ENCODE peak calls at places on chromosomes 6 and 20, in four cellular contexts. O is H9, T is mesenchymal stem cell, J is H1. C is an unnamed sample.

GRCh38 chr6:66865771-66866170 is 1158.7 kb upstream of the EYS start:
- DNase-seq in O (no peak), T (no peak), J (no peak), C (no peak)

GRCh38 chr6:158642097-158642601 is 2.4 kb downstream of the DYNLT1 start:
- DNase-seq in J (no peak), O (no peak), T (peak), C (peak)

GRCh38 chr6:126335210-126335609 is 4.7 kb upstream of the CENPW start:
- DNase-seq in J (no peak), T (no peak), O (no peak), C (no peak)

GRCh38 chr6:112409311-112409710 is 62.2 kb downstream of the RFPL4B start:
- DNase-seq in J (no peak), T (no peak), O (no peak), C (peak)

GRCh38 chr6:90227165-90227564 is 69.5 kb downstream of the BACH2 start:
- DNase-seq in O (no peak), J (no peak), T (no peak), C (no peak)

GRCh38 chr6:31701666-31702420 is 1.3 kb downstream of the ABHD16A start:
- DNase-seq in T (peak), O (no peak), J (no peak), C (peak)

GRCh38 chr6:68760941-68761676 is 126.0 kb downstream of the ADGRB3 start:
- DNase-seq in J (no peak), O (no peak), T (no peak), C (no peak)

GRCh38 chr20:57767456-57767855 is 57.6 kb upstream of the PMEPA1 start:
- DNase-seq in O (no peak), T (no peak), J (no peak), C (no peak)

GRCh38 chr6:119575721-119576120 is 226.2 kb upstream of the MAN1A1 start:
- DNase-seq in J (no peak), T (peak), O (no peak), C (peak)

GRCh38 chr6:31730631-31731086 is 1.6 kb upstream of the DDAH2 start:
- DNase-seq in O (peak), T (no peak), J (no peak), C (no peak)

GRCh38 chr6:144013486-144013909 is 5.4 kb upstream of the PLAGL1 start:
- DNase-seq in O (peak), J (no peak), T (peak), C (peak)

DNA sequence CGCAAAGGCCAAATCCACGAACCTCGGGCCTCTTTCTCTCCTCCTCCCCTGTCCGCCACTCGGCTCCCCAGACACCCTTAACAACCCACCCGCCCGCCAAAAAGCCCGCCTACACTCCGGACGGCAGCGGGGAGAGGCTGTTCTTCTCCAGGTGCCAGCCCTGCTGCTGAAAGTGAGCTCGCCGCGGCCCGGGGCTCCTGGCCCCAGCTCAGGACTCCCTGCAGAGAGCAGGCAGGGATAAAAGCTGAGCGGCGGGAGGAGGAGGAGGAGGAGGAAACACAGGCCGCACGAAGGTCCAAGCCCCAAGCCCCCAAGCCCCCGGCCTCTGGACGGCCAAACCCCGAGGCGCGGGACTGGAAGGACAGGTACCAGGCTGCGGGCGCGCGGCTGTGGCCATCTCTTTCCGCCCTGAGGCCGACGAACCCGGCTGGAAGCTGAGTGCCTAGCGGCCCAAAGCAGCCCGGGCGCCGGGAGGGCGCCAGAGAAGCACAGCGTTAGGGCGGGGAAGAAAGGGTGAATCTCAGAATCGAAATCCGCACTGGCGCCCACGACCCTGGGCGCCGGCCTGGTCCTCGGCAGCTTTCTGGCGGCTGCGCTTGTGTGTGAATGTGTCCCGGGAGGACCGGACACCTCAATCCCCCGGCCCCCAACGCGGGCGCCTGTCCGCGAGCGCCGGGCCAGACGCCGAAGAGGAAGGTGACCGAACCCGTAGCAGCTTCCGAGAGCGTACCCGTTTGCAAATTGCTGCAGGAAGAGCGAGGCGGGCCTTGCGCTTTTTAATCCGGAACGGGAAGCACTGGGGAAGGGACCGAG is 3.2 kb downstream of the NRN1 start:
- DNase-seq in J (no peak), O (peak), T (no peak), C (no peak)
- H2AFZ ChIP-seq in J (peak), O (no peak), T (no peak), C (peak)

DNA sequence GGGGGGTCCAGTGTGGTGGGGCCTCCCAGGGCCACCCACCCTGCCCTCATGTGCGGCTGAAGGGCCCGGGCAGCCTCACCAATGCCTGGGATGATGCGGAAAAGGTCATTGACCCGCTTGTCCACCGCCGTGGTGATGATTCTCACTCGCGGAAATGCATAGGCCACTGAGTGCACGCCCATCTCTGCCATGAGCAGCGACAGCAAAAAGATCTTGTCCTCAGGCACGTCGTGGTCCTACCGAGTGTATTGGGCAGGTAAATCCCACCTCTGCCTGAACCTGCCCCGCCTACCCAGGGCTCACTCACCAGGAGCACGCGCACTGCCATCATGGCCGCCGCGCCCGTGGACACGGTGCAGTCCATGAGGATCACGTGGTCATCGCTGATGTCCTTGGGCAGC is 16.1 kb downstream of the UCKL1 start:
- DNase-seq in O (peak), T (no peak), J (no peak), C (no peak)
- H3K23ac ChIP-seq in O (no peak), T (no peak), J (no peak), C (no peak)

DNA sequence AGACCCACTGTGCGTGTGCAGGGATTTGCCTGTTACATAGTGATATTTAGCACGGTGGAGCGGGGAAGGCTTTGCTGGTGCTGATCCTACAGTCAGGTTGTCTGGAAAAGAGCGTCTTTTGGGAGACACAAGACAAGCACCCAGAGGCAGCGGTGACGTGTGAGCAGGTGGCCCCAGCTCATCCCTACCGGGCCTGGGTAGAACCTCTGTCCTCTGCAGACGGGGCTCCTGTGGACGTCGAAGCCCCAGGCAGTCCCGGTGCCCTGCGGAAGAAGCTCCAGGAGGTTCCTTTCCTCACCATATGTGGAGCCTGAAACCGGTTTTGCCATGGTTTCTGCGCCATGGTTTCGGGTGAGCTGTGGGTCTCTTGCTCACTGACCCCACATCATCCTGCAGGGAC is 68.9 kb upstream of the AFDN start:
- DNase-seq in J (no peak), T (no peak), O (no peak), C (no peak)
- H4K91ac ChIP-seq in J (no peak), T (no peak), O (no peak), C (no peak)

DNA sequence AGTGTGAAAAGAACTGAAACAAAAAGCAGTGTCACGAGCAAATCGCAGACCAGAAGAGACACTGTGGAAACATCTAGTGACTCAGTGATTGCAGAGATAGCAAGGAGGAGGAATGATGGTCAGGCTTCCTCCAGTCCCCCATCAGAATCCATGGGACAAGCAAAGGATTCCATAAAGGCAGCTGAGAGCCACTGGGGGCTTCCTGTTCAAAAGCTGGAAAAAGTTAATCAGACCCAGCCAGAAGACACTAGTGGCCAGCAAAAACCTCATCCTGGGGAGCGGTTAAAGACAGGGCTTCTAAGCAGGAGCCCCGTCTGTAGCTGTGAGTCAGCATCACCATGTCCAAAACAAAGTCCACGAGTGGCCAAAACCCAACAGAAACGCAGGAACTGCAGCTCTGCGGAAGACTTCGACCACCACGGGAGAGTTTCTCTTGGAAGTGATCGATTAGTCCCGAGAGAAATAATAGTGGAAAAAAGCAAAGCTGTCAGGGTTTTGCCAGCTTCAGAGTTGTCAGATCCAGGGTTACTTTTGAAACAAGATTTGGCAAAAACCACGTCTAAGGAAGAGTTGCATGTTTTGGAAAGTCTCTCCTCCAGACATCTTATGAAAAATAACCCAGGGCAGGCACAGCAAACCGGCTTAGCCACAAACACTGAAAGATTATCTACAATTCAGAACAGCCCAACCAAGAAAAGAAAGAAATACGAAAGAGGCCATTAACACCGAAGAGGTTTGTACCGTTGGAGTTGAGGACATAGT is 51.0 kb downstream of the JAG1 start:
- DNase-seq in O (no peak), J (no peak), T (peak), C (peak)
- H2AFZ ChIP-seq in O (no peak), J (no peak), T (no peak), C (peak)

GRCh38 chr6:132079286-132079685 is 128.1 kb upstream of the CCN2 start:
- DNase-seq in O (no peak), T (no peak), J (no peak), C (no peak)
- H3K23ac ChIP-seq in O (no peak), T (no peak), J (no peak), C (no peak)

GRCh38 chr20:37915800-37916570 is 13.1 kb downstream of the VSTM2L start:
- DNase-seq in O (peak), J (no peak), T (no peak), C (no peak)

GRCh38 chr20:37913563-37914366 is 10.8 kb downstream of the VSTM2L start:
- DNase-seq in O (peak), J (no peak), T (no peak), C (no peak)

GRCh38 chr20:37915434-37915787 is 12.5 kb downstream of the VSTM2L start:
- DNase-seq in J (no peak), O (peak), T (no peak), C (no peak)

GRCh38 chr20:37914367-37914671 is 11.4 kb downstream of the VSTM2L start:
- DNase-seq in T (no peak), J (no peak), O (no peak), C (no peak)

GRCh38 chr20:37914672-37915433 is 11.9 kb downstream of the VSTM2L start:
- DNase-seq in O (peak), J (no peak), T (peak), C (no peak)
- H4K91ac ChIP-seq in O (no peak), J (peak), T (peak), C (no peak)

DNA sequence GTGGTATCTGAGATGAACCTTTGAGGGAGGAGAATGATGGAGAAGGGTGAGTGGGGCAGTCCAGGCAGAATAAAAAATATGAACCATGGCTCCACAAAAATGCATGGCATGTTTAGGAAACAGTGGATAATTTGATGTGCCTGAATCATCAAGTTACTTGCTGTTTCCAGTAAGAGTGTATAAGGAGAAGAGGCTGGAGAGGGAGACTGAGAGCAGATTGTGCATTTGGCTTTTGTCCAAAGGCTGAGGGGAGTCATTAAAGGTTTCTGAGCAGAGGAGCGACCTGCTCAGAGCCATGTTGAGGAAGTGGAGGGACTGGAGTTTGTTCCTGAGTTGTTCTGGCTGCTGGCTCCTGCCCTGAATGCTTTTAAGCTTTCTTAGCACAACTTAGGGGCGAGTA is 6.1 kb downstream of the MMP24 start:
- DNase-seq in J (no peak), O (no peak), T (peak), C (peak)
- H2AFZ ChIP-seq in J (no peak), O (no peak), T (no peak), C (peak)

GRCh38 chr6:39378175-39378889 is 55.8 kb upstream of the KCNK16 start:
- DNase-seq in O (no peak), J (no peak), T (no peak), C (no peak)
- H3K23ac ChIP-seq in O (no peak), J (no peak), T (no peak), C (no peak)

C was measured in IMR-90.